ENCODE peak calls at places on chromosome 11, in eight cellular contexts. P is progenitor cell of endocrine pancreas, N is suprapubic skin, O is HFFc6, Y is IMR-90, J is tibial artery, S is WTC11, B is GM23338. X is an unnamed sample.

GRCh38 chr11:107824668-107825369 is 33.8 kb downstream of the SLC35F2 start:
- DNase-seq in P (no peak), N (no peak), B (no peak), O (no peak), S (no peak), J (no peak), Y (peak), X (no peak)

GRCh38 chr11:61507962-61508824 is at the start of gene LRRC10B:
- DNase-seq in S (peak), J (no peak), P (peak), O (no peak), B (peak), Y (no peak), N (no peak), X (peak)

GRCh38 chr11:2797181-2797711 is 88.3 kb downstream of the CDKN1C start:
- DNase-seq in O (no peak), N (peak), B (no peak), S (peak), Y (no peak), J (peak), P (peak), X (no peak)

GRCh38 chr11:58999291-58999680 is 60.0 kb downstream of the GLYATL1 start:
- DNase-seq in J (no peak), P (no peak), N (no peak), S (no peak), B (no peak), O (no peak), Y (no peak), X (no peak)

GRCh38 chr11:86934933-86935579 is 20.1 kb downstream of the FZD4 start:
- DNase-seq in J (no peak), S (no peak), B (no peak), P (no peak), Y (peak), O (no peak), N (no peak), X (no peak)

GRCh38 chr11:19232910-19233503 is 7.7 kb downstream of the E2F8 start:
- DNase-seq in J (no peak), O (peak), Y (peak), N (no peak), P (no peak), B (no peak), S (no peak), X (no peak)

GRCh38 chr11:125338886-125339811 is 156.9 kb downstream of the FEZ1 start:
- DNase-seq in O (no peak), J (no peak), Y (no peak), S (no peak), P (no peak), B (no peak), N (peak), X (no peak)

GRCh38 chr11:11416917-11417316 is 63.9 kb upstream of the CSNK2A3 start:
- DNase-seq in Y (peak), O (peak), P (no peak), B (no peak), S (no peak), J (peak), N (no peak), X (no peak)

GRCh38 chr11:33317662-33318061 is 60.5 kb downstream of the HIPK3 start:
- DNase-seq in N (no peak), J (no peak), B (no peak), P (no peak), S (no peak), O (peak), Y (peak), X (no peak)

GRCh38 chr11:76806608-76807205 is 23.6 kb downstream of the TSKU start:
- DNase-seq in J (no peak), Y (no peak), B (no peak), N (no peak), S (no peak), O (no peak), P (no peak), X (no peak)

GRCh38 chr11:8584096-8584495 is 9.9 kb downstream of the STK33 start:
- DNase-seq in Y (peak), J (no peak), P (no peak), N (no peak), B (no peak), O (no peak), S (no peak), X (no peak)

GRCh38 chr11:125317416-125317815 is 152.9 kb downstream of the PKNOX2 start:
- DNase-seq in J (no peak), S (no peak), P (no peak), O (no peak), Y (no peak), N (no peak), B (no peak), X (no peak)

GRCh38 chr11:2442554-2442953 is 1.8 kb downstream of the TRPM5 start:
- DNase-seq in B (no peak), S (no peak), N (no peak), O (no peak), Y (no peak), P (no peak), J (no peak), X (no peak)

GRCh38 chr11:45926536-45927331 is 4.3 kb downstream of the LARGE2 start:
- DNase-seq in B (no peak), P (no peak), Y (no peak), S (no peak), N (peak), O (no peak), J (no peak), X (no peak)

GRCh38 chr11:10564692-10565318 is 3.7 kb downstream of the LYVE1 start:
- DNase-seq in S (no peak), B (no peak), N (no peak), Y (no peak), P (no peak), O (no peak), J (no peak), X (no peak)

GRCh38 chr11:16357776-16358175 is 1.4 kb upstream of the SOX6 start:
- DNase-seq in S (no peak), O (no peak), Y (no peak), N (no peak), P (no peak), J (no peak), B (no peak), X (no peak)

GRCh38 chr11:93196816-93197382 is 892 bp downstream of the SLC36A4 start:
- DNase-seq in O (no peak), N (no peak), J (no peak), Y (peak), B (peak), S (no peak), P (no peak), X (no peak)

GRCh38 chr11:91952056-91952455 is 272.6 kb upstream of the FAT3 start:
- DNase-seq in S (no peak), Y (no peak), J (no peak), B (no peak), P (no peak), O (no peak), N (no peak), X (no peak)

DNA sequence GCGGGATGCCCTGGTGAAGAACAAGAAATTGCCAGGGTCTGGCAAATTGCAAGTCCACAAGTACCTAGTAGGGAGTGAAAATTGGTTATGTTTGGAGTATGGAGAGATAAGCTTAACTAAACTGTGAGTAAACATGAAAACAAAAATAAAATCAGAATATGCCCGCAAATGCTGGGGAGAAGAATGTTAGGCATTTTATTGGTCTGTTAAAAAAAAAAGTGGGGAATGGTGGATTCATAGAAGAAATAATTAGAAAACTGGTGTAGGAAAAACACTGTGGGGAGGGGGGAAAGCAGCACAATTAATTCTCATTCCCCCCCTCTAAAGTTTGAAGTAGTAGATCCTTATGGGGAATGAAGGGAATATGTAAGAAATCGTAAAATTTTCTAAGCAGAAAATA is 40.6 kb upstream of the HSD17B12 start:
- DNase-seq in B (no peak), Y (no peak), N (no peak), O (no peak), P (no peak), S (no peak), J (no peak), X (no peak)
- TF ChIP-seq CTCF in B (no peak), Y (no peak), N (no peak), O (no peak), P (no peak), S (no peak), J (no peak), X (no peak)

DNA sequence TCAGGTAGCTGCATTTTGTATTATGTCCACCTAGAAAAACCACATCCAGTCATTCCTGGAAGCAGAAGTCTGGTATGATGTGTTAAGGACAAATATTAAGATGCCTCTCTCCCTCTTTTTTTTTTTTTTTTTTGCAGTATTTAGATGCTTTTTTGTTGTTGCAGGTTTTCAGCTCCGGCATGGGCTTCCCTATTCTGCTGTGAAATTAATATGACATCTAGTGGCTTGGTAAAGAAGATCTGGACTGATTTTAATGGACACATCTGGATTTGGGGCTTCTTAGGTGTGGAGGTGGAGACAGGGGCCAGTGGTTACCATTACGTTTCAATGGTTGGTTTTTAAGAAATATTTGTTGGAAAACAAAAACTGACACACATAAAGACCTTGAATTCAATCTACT is 47.5 kb upstream of the RASSF10 start:
- DNase-seq in Y (peak), N (no peak), P (no peak), S (no peak), B (no peak), J (no peak), O (peak), X (no peak)
- TF ChIP-seq CTCF in Y (peak), N (no peak), P (no peak), S (no peak), B (no peak), J (no peak), O (no peak), X (no peak)

GRCh38 chr11:126766425-126766824 is 234.1 kb downstream of the KIRREL3 start:
- DNase-seq in O (no peak), B (peak), N (no peak), P (no peak), J (no peak), S (no peak), Y (no peak), X (no peak)

GRCh38 chr11:126768702-126769101 is 231.9 kb downstream of the KIRREL3 start:
- DNase-seq in P (no peak), J (no peak), B (no peak), N (no peak), O (no peak), S (no peak), Y (no peak), X (no peak)

GRCh38 chr11:126765196-126765595 is 235.4 kb downstream of the KIRREL3 start:
- DNase-seq in N (no peak), B (no peak), J (no peak), P (no peak), O (no peak), Y (no peak), S (no peak), X (no peak)

DNA sequence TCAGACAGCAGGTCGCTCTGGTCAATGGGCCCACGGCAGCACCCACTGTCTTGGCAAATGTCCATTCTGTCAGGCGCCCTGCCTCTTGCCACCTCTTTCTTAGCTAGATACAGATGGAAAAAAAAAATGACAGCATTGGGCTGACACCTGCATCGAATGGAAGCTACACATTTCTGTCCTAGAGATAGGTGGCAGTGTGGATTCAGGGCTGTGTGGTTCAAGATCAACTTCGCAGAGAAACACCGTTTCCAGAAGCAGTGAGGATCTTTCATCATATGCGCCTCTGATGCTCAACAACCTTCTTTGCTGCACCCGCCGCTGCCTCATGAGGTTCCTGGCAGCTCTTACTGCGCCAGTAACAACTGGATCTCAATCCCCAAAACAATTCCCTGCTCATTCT is 236.3 kb downstream of the KIRREL3 start:
- DNase-seq in B (no peak), P (no peak), J (no peak), S (no peak), N (no peak), Y (peak), O (no peak), X (no peak)
- TF ChIP-seq CTCF in B (peak), P (no peak), J (no peak), S (no peak), N (no peak), Y (no peak), O (peak), X (no peak)

GRCh38 chr11:14773755-14774154 is 118.3 kb downstream of the CYP2R1 start:
- DNase-seq in O (no peak), J (no peak), N (no peak), P (no peak), Y (peak), B (peak), S (peak), X (no peak)
- TF ChIP-seq CTCF in O (no peak), J (no peak), N (no peak), P (peak), Y (no peak), B (peak), S (peak), X (no peak)

X was measured in GM20000.